ENCODE peak calls at places on chromosome 10, in ten cellular contexts. U is H9; W is mesendoderm; J is astrocyte of the cerebellum; R is NCI-H446 treated with DMSO at 0.1 percent for 48 hours; G is activated naive CD4-positive, alpha-beta T cell treated with anti-CD3 and anti-CD28 coated beads, Interleukin-2, amount 10 ng/mL, durations not matched to agents 7 days and 5 days; Q is NCI-H2081; A is GM13977; Z is tibial nerve; Y is HFFc6. T is an unnamed sample.

GRCh38 chr10:29479081-29479917 is 155.5 kb downstream of the SVIL start:
- DNase-seq in Q (peak), R (no peak), W (no peak), U (no peak), Y (no peak), G (no peak), A (no peak), J (peak), Z (no peak), T (no peak)

GRCh38 chr10:96470108-96470743 is 43.5 kb downstream of the TLL2 start:
- DNase-seq in W (peak), J (no peak), G (peak), A (peak), Y (peak), Z (no peak), U (peak), R (no peak), Q (no peak), T (peak)

GRCh38 chr10:89390875-89391576 is 1.4 kb upstream of the IFIT1 start:
- DNase-seq in Z (no peak), U (no peak), R (no peak), Q (no peak), A (no peak), J (no peak), W (no peak), G (no peak), Y (no peak), T (no peak)

GRCh38 chr10:112216151-112216550 is 32.6 kb upstream of the GPAM start:
- DNase-seq in A (no peak), Z (no peak), Q (no peak), G (no peak), J (no peak), U (no peak), W (no peak), Y (no peak), R (no peak), T (no peak)

GRCh38 chr10:62733654-62734293 is 70.7 kb upstream of the ADO start:
- DNase-seq in A (no peak), Y (no peak), Z (no peak), W (no peak), J (no peak), G (peak), U (no peak), R (no peak), Q (no peak), T (peak)

GRCh38 chr10:24981161-24981710 is 28.8 kb upstream of the PRTFDC1 start:
- DNase-seq in Q (no peak), Y (peak), W (no peak), Z (no peak), A (no peak), J (no peak), R (no peak), G (no peak), U (no peak), T (no peak)

GRCh38 chr10:11793762-11794479 is 29.2 kb upstream of the PROSER2 start:
- DNase-seq in J (no peak), Y (peak), Q (no peak), Z (no peak), U (no peak), G (no peak), W (peak), R (no peak), A (no peak), T (peak)

GRCh38 chr10:44046605-44047004 is 338.3 kb downstream of the CXCL12 start:
- DNase-seq in Q (no peak), Y (peak), Z (no peak), A (no peak), G (no peak), J (peak), U (no peak), W (peak), R (no peak), T (no peak)

GRCh38 chr10:79007037-79007842 is 61.5 kb upstream of the ZMIZ1 start:
- DNase-seq in W (no peak), Q (no peak), R (no peak), Z (peak), G (no peak), J (no peak), A (no peak), U (no peak), Y (no peak), T (no peak)

GRCh38 chr10:49008505-49009202 is 69.0 kb upstream of the LRRC18 start:
- DNase-seq in A (no peak), W (no peak), U (no peak), Q (no peak), R (no peak), Z (no peak), J (no peak), Y (no peak), G (no peak), T (no peak)

GRCh38 chr10:88791924-88792323 is 10.6 kb upstream of the LIPM start:
- DNase-seq in Y (peak), G (no peak), J (no peak), Z (no peak), U (peak), Q (no peak), W (peak), R (no peak), A (no peak), T (peak)

GRCh38 chr10:11631890-11632587 is 20.6 kb upstream of the USP6NL start:
- DNase-seq in Q (no peak), G (peak), R (no peak), A (peak), J (no peak), Z (no peak), Y (no peak), W (no peak), U (no peak), T (no peak)

GRCh38 chr10:74177140-74177677 is 26.2 kb downstream of the ADK start:
- DNase-seq in Z (no peak), W (peak), G (peak), Q (no peak), R (no peak), J (no peak), Y (peak), U (no peak), A (peak), T (peak)